ENCODE peak calls at places on chromosomes 2 and 18, in five cellular contexts. One of them, this sample, is unnamed.

GRCh38 chr2:169397697-169398096 is 35.4 kb upstream of the LRP2 start:
- DNase-seq in K562: no peak
- DNase-seq in IMR-90: no peak
- DNase-seq in HepG2: no peak
- DNase-seq in H1: no peak
- DNase-seq in this sample: no peak

GRCh38 chr2:240567137-240567871 is 980 bp upstream of the RNPEPL1 start:
- DNase-seq in K562: no peak
- DNase-seq in IMR-90: no peak
- DNase-seq in HepG2: no peak
- DNase-seq in H1: no peak
- DNase-seq in this sample: no peak

GRCh38 chr2:96146881-96147592 is 1.8 kb upstream of the DUSP2 start:
- DNase-seq in K562: no peak
- DNase-seq in IMR-90: no peak
- DNase-seq in HepG2: no peak
- DNase-seq in H1: no peak
- DNase-seq in this sample: no peak

GRCh38 chr2:104599802-104600510 is 254.0 kb upstream of the POU3F3 start:
- DNase-seq in K562: no peak
- DNase-seq in IMR-90: no peak
- DNase-seq in HepG2: no peak
- DNase-seq in H1: no peak
- DNase-seq in this sample: no peak

GRCh38 chr2:223500690-223501089 is 101.5 kb downstream of the SCG2 start:
- DNase-seq in K562: no peak
- DNase-seq in IMR-90: no peak
- DNase-seq in HepG2: no peak
- DNase-seq in H1: no peak
- DNase-seq in this sample: no peak

GRCh38 chr2:67838205-67838604 is 224.6 kb downstream of the C1D start:
- DNase-seq in K562: no peak
- DNase-seq in IMR-90: no peak
- DNase-seq in HepG2: no peak
- DNase-seq in H1: no peak
- DNase-seq in this sample: no peak

GRCh38 chr2:86649119-86649947 is 25.7 kb upstream of the RNF103 start:
- DNase-seq in K562: no peak
- DNase-seq in IMR-90: no peak
- DNase-seq in HepG2: peak
- DNase-seq in H1: no peak
- DNase-seq in this sample: no peak

GRCh38 chr2:58967736-58968135 is 726.6 kb upstream of the FANCL start:
- DNase-seq in K562: no peak
- DNase-seq in IMR-90: no peak
- DNase-seq in HepG2: no peak
- DNase-seq in H1: no peak
- DNase-seq in this sample: no peak

GRCh38 chr18:24818451-24818850 is 358.0 kb downstream of the HRH4 start:
- DNase-seq in K562: no peak
- DNase-seq in IMR-90: no peak
- DNase-seq in HepG2: no peak
- DNase-seq in H1: no peak
- DNase-seq in this sample: no peak

GRCh38 chr2:121828281-121828731 is 72.9 kb downstream of the TSN start:
- DNase-seq in K562: no peak
- DNase-seq in IMR-90: no peak
- DNase-seq in HepG2: no peak
- DNase-seq in H1: no peak
- DNase-seq in this sample: no peak

GRCh38 chr2:60534034-60534393 is 19.4 kb downstream of the BCL11A start:
- DNase-seq in K562: no peak
- DNase-seq in IMR-90: no peak
- DNase-seq in HepG2: no peak
- DNase-seq in H1: no peak
- DNase-seq in this sample: no peak

GRCh38 chr2:3355951-3356569 is 21.6 kb downstream of the EIPR1 start:
- DNase-seq in K562: no peak
- DNase-seq in IMR-90: no peak
- DNase-seq in HepG2: no peak
- DNase-seq in H1: no peak
- DNase-seq in this sample: no peak

GRCh38 chr2:63663013-63663864 is 74.5 kb downstream of the MDH1 start:
- DNase-seq in K562: no peak
- DNase-seq in IMR-90: peak
- DNase-seq in HepG2: no peak
- DNase-seq in H1: no peak
- DNase-seq in this sample: no peak

GRCh38 chr2:241120440-241120839 is 18.4 kb upstream of the MTERF4 start:
- DNase-seq in K562: no peak
- DNase-seq in IMR-90: no peak
- DNase-seq in HepG2: no peak
- DNase-seq in H1: no peak
- DNase-seq in this sample: no peak

GRCh38 chr18:58175122-58175687 is 131.2 kb downstream of the NEDD4L start:
- DNase-seq in K562: peak
- DNase-seq in IMR-90: no peak
- DNase-seq in HepG2: no peak
- DNase-seq in H1: no peak
- DNase-seq in this sample: no peak

GRCh38 chr2:240624950-240625621 is at the start of gene GPR35:
- DNase-seq in K562: peak
- DNase-seq in IMR-90: peak
- DNase-seq in HepG2: no peak
- DNase-seq in H1: no peak
- DNase-seq in this sample: no peak

GRCh38 chr2:188383158-188383557 is 91.5 kb downstream of the GULP1 start:
- DNase-seq in K562: no peak
- DNase-seq in IMR-90: peak
- DNase-seq in HepG2: no peak
- DNase-seq in H1: no peak
- DNase-seq in this sample: no peak

GRCh38 chr2:17892726-17893534 is 14.5 kb downstream of the KCNS3 start:
- DNase-seq in K562: no peak
- DNase-seq in IMR-90: no peak
- DNase-seq in HepG2: no peak
- DNase-seq in H1: no peak
- DNase-seq in this sample: no peak

GRCh38 chr18:57687970-57688369 is 66.3 kb upstream of the NARS1 start:
- DNase-seq in K562: no peak
- DNase-seq in IMR-90: no peak
- DNase-seq in HepG2: no peak
- DNase-seq in H1: no peak
- DNase-seq in this sample: no peak

GRCh38 chr18:12934454-12935071 is 13.2 kb upstream of the SEH1L start:
- DNase-seq in K562: peak
- DNase-seq in IMR-90: peak
- DNase-seq in HepG2: peak
- DNase-seq in H1: no peak
- DNase-seq in this sample: peak

GRCh38 chr2:221405521-221405920 is 166.6 kb downstream of the EPHA4 start:
- DNase-seq in K562: no peak
- DNase-seq in IMR-90: no peak
- DNase-seq in HepG2: no peak
- DNase-seq in H1: no peak
- DNase-seq in this sample: no peak

GRCh38 chr18:10973579-10974260 is 175.6 kb downstream of the PIEZO2 start:
- DNase-seq in K562: no peak
- DNase-seq in IMR-90: peak
- DNase-seq in HepG2: no peak
- DNase-seq in H1: no peak
- DNase-seq in this sample: peak

GRCh38 chr2:18701981-18702380 is 112.6 kb upstream of the NT5C1B start:
- DNase-seq in K562: no peak
- DNase-seq in IMR-90: peak
- DNase-seq in HepG2: no peak
- DNase-seq in H1: no peak
- DNase-seq in this sample: peak

GRCh38 chr2:106900130-106900529 is 14.2 kb upstream of the ST6GAL2 start:
- DNase-seq in K562: no peak
- DNase-seq in IMR-90: no peak
- DNase-seq in HepG2: no peak
- DNase-seq in H1: no peak
- DNase-seq in this sample: no peak

DNA sequence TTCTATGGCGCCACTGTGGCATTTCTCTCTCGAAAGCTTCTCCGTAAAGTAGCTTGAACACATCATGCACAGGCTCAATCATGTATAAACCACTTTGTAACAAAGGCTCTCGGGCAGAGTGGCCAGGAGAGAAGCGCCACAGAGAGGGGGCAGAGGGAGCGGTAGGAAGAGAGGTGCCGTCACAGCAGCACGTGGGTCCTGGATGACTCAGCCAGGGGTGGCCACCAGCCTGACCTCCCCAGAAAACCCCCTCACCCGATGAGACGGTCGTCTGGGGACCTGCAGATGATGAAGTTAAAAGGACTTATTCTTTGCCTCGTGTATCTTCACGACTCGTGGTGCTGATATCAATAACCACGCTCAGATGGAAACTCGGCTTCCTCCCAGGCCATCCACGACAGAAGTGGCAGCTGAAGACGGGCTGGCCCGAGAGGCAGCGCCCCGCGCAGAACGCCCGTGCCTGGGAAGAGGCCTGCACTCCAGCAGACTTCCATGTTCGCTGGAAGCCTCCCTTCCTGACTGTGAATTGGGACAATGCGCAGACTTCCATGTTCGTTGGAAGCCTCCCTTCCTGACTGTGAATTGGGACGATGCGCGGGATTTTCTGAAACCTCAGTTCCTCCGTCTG is 46.4 kb upstream of the MTCL1 start:
- DNase-seq in K562: no peak
- DNase-seq in IMR-90: no peak
- DNase-seq in HepG2: no peak
- DNase-seq in H1: no peak
- DNase-seq in this sample: no peak
- TF ChIP-seq MAFK in K562: no peak
- TF ChIP-seq MAFK in IMR-90: no peak
- TF ChIP-seq MAFK in HepG2: no peak
- TF ChIP-seq MAFK in H1: no peak
- TF ChIP-seq MAFK in this sample: no peak

GRCh38 chr2:238286987-238287386 is 1.4 kb downstream of the PER2 start:
- DNase-seq in K562: no peak
- DNase-seq in IMR-90: no peak
- DNase-seq in HepG2: no peak
- DNase-seq in H1: no peak
- DNase-seq in this sample: no peak
- TF ChIP-seq MAFK in K562: no peak
- TF ChIP-seq MAFK in IMR-90: no peak
- TF ChIP-seq MAFK in HepG2: no peak
- TF ChIP-seq MAFK in H1: no peak
- TF ChIP-seq MAFK in this sample: no peak

DNA sequence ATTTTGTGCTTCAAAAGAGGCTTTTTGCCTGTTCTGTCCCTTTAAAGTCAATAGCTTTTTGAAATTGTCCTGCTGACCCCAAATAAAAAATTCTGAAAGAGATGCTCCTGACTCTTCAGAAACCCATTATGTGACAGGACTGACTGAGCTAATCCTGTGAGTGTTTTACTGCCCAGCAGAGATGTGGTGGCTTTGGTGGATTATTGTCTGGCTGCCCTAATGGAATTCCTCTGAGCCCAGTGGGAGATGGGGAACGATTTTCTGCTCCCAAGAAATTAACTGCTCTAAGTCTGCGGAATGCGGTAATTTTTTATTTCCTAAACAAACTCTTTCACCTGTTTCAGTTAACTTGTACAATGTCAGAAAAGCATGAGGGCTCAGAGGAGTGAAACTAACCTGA is 258.2 kb downstream of the IKZF2 start:
- DNase-seq in K562: no peak
- DNase-seq in IMR-90: no peak
- DNase-seq in HepG2: no peak
- DNase-seq in H1: no peak
- DNase-seq in this sample: no peak
- TF ChIP-seq MAFK in K562: no peak
- TF ChIP-seq MAFK in IMR-90: no peak
- TF ChIP-seq MAFK in HepG2: no peak
- TF ChIP-seq MAFK in H1: no peak
- TF ChIP-seq MAFK in this sample: no peak

GRCh38 chr18:37302519-37302918 is 263.1 kb downstream of the CELF4 start:
- DNase-seq in K562: no peak
- DNase-seq in IMR-90: no peak
- DNase-seq in HepG2: no peak
- DNase-seq in H1: no peak
- DNase-seq in this sample: no peak
- TF ChIP-seq MAFK in K562: no peak
- TF ChIP-seq MAFK in IMR-90: no peak
- TF ChIP-seq MAFK in HepG2: no peak
- TF ChIP-seq MAFK in H1: no peak
- TF ChIP-seq MAFK in this sample: no peak

DNA sequence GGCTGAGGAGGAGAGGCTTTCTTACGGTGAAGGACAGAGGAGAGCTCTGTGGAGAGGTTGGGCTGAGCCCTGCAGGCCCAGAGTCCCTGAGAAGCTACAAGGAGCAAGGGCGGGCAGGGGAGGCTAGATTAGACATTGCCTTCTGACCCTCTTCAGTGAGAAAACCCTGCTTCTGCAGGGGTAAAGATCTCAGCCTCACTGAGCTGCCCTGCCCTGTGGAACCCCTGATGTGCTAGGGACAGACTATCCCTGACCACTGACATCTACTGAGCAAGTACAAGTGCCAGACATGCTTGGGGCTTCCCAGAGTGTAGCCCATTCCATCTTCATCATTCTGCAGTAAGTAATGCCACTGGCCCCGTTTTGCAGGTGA is 111.5 kb downstream of the CYP26B1 start:
- DNase-seq in K562: no peak
- DNase-seq in IMR-90: no peak
- DNase-seq in HepG2: no peak
- DNase-seq in H1: no peak
- DNase-seq in this sample: no peak
- TF ChIP-seq MAFK in K562: no peak
- TF ChIP-seq MAFK in IMR-90: no peak
- TF ChIP-seq MAFK in HepG2: no peak
- TF ChIP-seq MAFK in H1: no peak
- TF ChIP-seq MAFK in this sample: no peak

DNA sequence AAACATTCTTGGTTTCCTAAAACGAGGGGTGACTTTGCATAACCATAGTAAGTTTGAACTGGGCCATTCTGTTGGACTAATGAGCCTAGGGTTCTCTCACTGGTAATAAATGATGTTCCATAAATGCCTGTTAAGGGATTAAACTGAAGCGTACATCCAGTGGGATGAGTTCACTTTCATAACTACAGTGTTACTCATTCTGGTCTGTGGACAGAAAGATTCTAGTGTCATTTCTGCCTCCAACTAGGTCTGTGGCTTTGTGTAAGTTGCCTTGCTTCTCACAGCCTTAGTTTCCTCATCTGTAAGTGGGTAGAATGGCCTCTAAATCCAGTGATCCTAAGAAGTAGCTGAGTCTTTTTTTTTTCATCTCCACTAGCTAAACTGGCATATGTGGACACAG is 1860.6 kb upstream of the PIK3C3 start:
- DNase-seq in K562: no peak
- DNase-seq in IMR-90: no peak
- DNase-seq in HepG2: no peak
- DNase-seq in H1: no peak
- DNase-seq in this sample: no peak
- TF ChIP-seq MAFK in K562: no peak
- TF ChIP-seq MAFK in IMR-90: no peak
- TF ChIP-seq MAFK in HepG2: no peak
- TF ChIP-seq MAFK in H1: no peak
- TF ChIP-seq MAFK in this sample: no peak